ENCODE peak calls at places on chromosomes 16 and 17, in ten cellular contexts. G is HS-5; M is activated naive CD4-positive, alpha-beta T cell treated with anti-CD3 and anti-CD28 coated beads, Interleukin-2, amount 50 U/mL, for 72 hours; I is cerebellar cortex; E is endothelial cell of umbilical vein; F is midbrain; B is stimulated activated CD4-positive, alpha-beta T cell treated with anti-CD3 and anti-CD28 coated beads, Interleukin-15, amount 100 ng/mL, for 1 hour; Q is WERI-Rb-1; L is PC-3; K is activated CD8-positive, alpha-beta memory T cell treated with anti-CD3 and anti-CD28 coated beads for 48 hours. X is an unnamed sample.

GRCh38 chr17:82917656-82918345 is 78.0 kb upstream of the ZNF750 start:
- DNase-seq in G (no peak), M (no peak), I (no peak), E (peak), F (no peak), B (no peak), Q (peak), L (peak), K (no peak), X (no peak)

GRCh38 chr16:2813661-2814288 is 3.3 kb upstream of the PRSS21 start:
- DNase-seq in G (no peak), M (peak), I (no peak), E (no peak), F (no peak), B (no peak), Q (no peak), L (no peak), K (no peak), X (no peak)

GRCh38 chr17:59331929-59332889 is 754 bp downstream of the YPEL2 start:
- DNase-seq in G (no peak), M (peak), I (no peak), E (no peak), F (no peak), B (no peak), Q (no peak), L (no peak), K (no peak), X (no peak)

GRCh38 chr17:1630662-1631061 is 2.0 kb upstream of the SLC43A2 start:
- DNase-seq in G (no peak), M (no peak), I (no peak), E (no peak), F (no peak), B (no peak), Q (no peak), L (no peak), K (no peak), X (no peak)

GRCh38 chr16:58269526-58269925 is 25.3 kb downstream of the PRSS54 start:
- DNase-seq in G (no peak), M (no peak), I (no peak), E (no peak), F (no peak), B (no peak), Q (no peak), L (no peak), K (no peak), X (no peak)

GRCh38 chr17:48804936-48805411 is 12.1 kb downstream of the TTLL6 start:
- DNase-seq in G (no peak), M (no peak), I (peak), E (peak), F (peak), B (peak), Q (peak), L (peak), K (peak), X (no peak)

GRCh38 chr16:2511128-2511785 is 2.5 kb upstream of the ATP6V0C start:
- DNase-seq in G (no peak), M (no peak), I (peak), E (peak), F (no peak), B (no peak), Q (peak), L (no peak), K (no peak), X (no peak)

GRCh38 chr16:55955439-55955838 is 80.3 kb upstream of the CES5A start:
- DNase-seq in G (no peak), M (no peak), I (no peak), E (no peak), F (no peak), B (no peak), Q (no peak), L (no peak), K (no peak), X (no peak)

GRCh38 chr17:81412490-81413093 is 17.3 kb downstream of the BAHCC1 start:
- DNase-seq in G (no peak), M (peak), I (no peak), E (peak), F (no peak), B (peak), Q (no peak), L (no peak), K (peak), X (no peak)

GRCh38 chr16:54128629-54129230 is 157.9 kb downstream of the IRX3 start:
- DNase-seq in G (no peak), M (no peak), I (no peak), E (no peak), F (no peak), B (no peak), Q (no peak), L (no peak), K (no peak), X (no peak)

GRCh38 chr17:14330492-14330920 is 29.6 kb downstream of the HS3ST3B1 start:
- DNase-seq in G (no peak), M (no peak), I (no peak), E (no peak), F (no peak), B (no peak), Q (no peak), L (no peak), K (no peak), X (peak)

GRCh38 chr16:55252577-55252976 is 71.4 kb upstream of the IRX6 start:
- DNase-seq in G (no peak), M (no peak), I (no peak), E (no peak), F (no peak), B (no peak), Q (no peak), L (no peak), K (no peak), X (no peak)

GRCh38 chr17:68800731-68801130 is 154.5 kb downstream of the ABCA8 start:
- DNase-seq in G (no peak), M (no peak), I (no peak), E (no peak), F (no peak), B (no peak), Q (no peak), L (no peak), K (no peak), X (no peak)

GRCh38 chr16:87648236-87648635 is 45.9 kb downstream of the JPH3 start:
- DNase-seq in G (no peak), M (no peak), I (peak), E (no peak), F (no peak), B (no peak), Q (no peak), L (no peak), K (no peak), X (no peak)

GRCh38 chr17:17896746-17897145 is 60.0 kb upstream of the SREBF1 start:
- DNase-seq in G (no peak), M (no peak), I (no peak), E (no peak), F (no peak), B (no peak), Q (no peak), L (no peak), K (no peak), X (no peak)

GRCh38 chr17:332558-333322 is 19.9 kb downstream of the RPH3AL start:
- DNase-seq in G (no peak), M (no peak), I (no peak), E (no peak), F (no peak), B (no peak), Q (no peak), L (no peak), K (no peak), X (no peak)

GRCh38 chr16:17369441-17369951 is 101.3 kb downstream of the XYLT1 start:
- DNase-seq in G (no peak), M (peak), I (no peak), E (peak), F (peak), B (peak), Q (no peak), L (no peak), K (peak), X (no peak)

GRCh38 chr16:1762196-1762878 is 9.0 kb downstream of the NME3 start:
- DNase-seq in G (no peak), M (no peak), I (no peak), E (no peak), F (no peak), B (no peak), Q (peak), L (no peak), K (no peak), X (no peak)

GRCh38 chr17:64128787-64129514 is 993 bp downstream of the ERN1 start:
- DNase-seq in G (no peak), M (no peak), I (peak), E (peak), F (no peak), B (no peak), Q (no peak), L (peak), K (no peak), X (no peak)

GRCh38 chr16:72897707-72898106 is 150.2 kb downstream of the ZFHX3 start:
- DNase-seq in G (no peak), M (no peak), I (no peak), E (no peak), F (no peak), B (no peak), Q (no peak), L (no peak), K (no peak), X (no peak)

GRCh38 chr17:13557077-13557476 is 44.7 kb downstream of the HS3ST3A1 start:
- DNase-seq in G (no peak), M (no peak), I (no peak), E (no peak), F (no peak), B (no peak), Q (no peak), L (peak), K (no peak), X (no peak)

X was measured in AG09319.